ENCODE peak calls at places on chromosomes 13 and 19, in seven cellular contexts. Q is uterus, W is OCI-LY7, K is IMR-90, E is lower lobe of right lung, M is AG10803, H is AG04450. L is an unnamed sample.

GRCh38 chr19:38838208-38838985 is 6.8 kb upstream of the ECH1 start:
- DNase-seq in K (no peak), E (no peak), H (no peak), Q (no peak), W (no peak), M (no peak), L (no peak)

GRCh38 chr13:44697058-44697457 is 120.9 kb upstream of the TSC22D1 start:
- DNase-seq in Q (no peak), W (no peak), E (no peak), K (no peak), H (no peak), M (peak), L (no peak)

GRCh38 chr13:32537580-32538233 is 888 bp downstream of the N4BP2L2 start:
- DNase-seq in Q (peak), E (peak), K (no peak), M (peak), W (no peak), H (no peak), L (peak)

GRCh38 chr13:51887441-51887840 is 25.7 kb downstream of the CCDC70 start:
- DNase-seq in E (no peak), Q (no peak), H (no peak), W (no peak), M (no peak), K (no peak), L (no peak)

GRCh38 chr13:40764587-40765403 is 6.2 kb downstream of the MRPS31 start:
- DNase-seq in W (no peak), H (no peak), M (peak), Q (no peak), E (no peak), K (no peak), L (no peak)

GRCh38 chr13:28718186-28718537 is 608 bp downstream of the SLC46A3 start:
- DNase-seq in Q (no peak), H (no peak), K (peak), W (peak), E (no peak), M (peak), L (peak)

GRCh38 chr19:9075064-9075964 is 11.5 kb upstream of the OR1M1 start:
- DNase-seq in W (no peak), M (peak), E (peak), H (peak), K (peak), Q (peak), L (peak)

GRCh38 chr13:113511361-113511760 is 20.9 kb upstream of the DCUN1D2 start:
- DNase-seq in W (no peak), E (no peak), H (no peak), M (no peak), K (no peak), Q (no peak), L (no peak)

GRCh38 chr13:40993119-40993518 is 26.0 kb downstream of the ELF1 start:
- DNase-seq in W (peak), M (peak), Q (no peak), H (no peak), E (no peak), K (no peak), L (peak)

GRCh38 chr13:97932006-97932405 is 21.5 kb upstream of the IPO5 start:
- DNase-seq in H (no peak), Q (no peak), W (no peak), M (no peak), K (no peak), E (no peak), L (no peak)

GRCh38 chr19:58042709-58043340 is 9.0 kb downstream of the ZSCAN1 start:
- DNase-seq in M (no peak), W (no peak), K (no peak), H (no peak), Q (no peak), E (no peak), L (no peak)

GRCh38 chr13:28492527-28493367 is 2.2 kb downstream of the FLT1 start:
- DNase-seq in W (no peak), E (no peak), Q (no peak), K (no peak), M (no peak), H (no peak), L (no peak)

GRCh38 chr13:27578121-27579030 is 42.0 kb downstream of the LNX2 start:
- DNase-seq in M (peak), K (peak), Q (no peak), H (no peak), W (no peak), E (no peak), L (peak)

GRCh38 chr13:31987535-31988170 is 43.9 kb upstream of the FRY start:
- DNase-seq in E (no peak), Q (no peak), M (no peak), H (no peak), W (no peak), K (no peak), L (no peak)

GRCh38 chr13:34114581-34114980 is 296.6 kb downstream of the RFC3 start:
- DNase-seq in W (peak), K (no peak), Q (no peak), H (no peak), M (no peak), E (no peak), L (no peak)

GRCh38 chr13:71587778-71588177 is 279.2 kb downstream of the DACH1 start:
- DNase-seq in H (no peak), W (no peak), M (no peak), E (no peak), K (no peak), Q (no peak), L (no peak)

GRCh38 chr13:35789335-35790166 is 313.1 kb upstream of the MAB21L1 start:
- DNase-seq in E (no peak), Q (no peak), H (no peak), W (peak), K (peak), M (peak), L (peak)
- TF ChIP-seq CTCF in E (peak), Q (peak), H (peak), W (peak), K (peak), M (peak), L (peak)

GRCh38 chr19:10419646-10420443 is 493 bp upstream of the PDE4A start:
- DNase-seq in E (no peak), H (no peak), K (peak), W (peak), M (no peak), Q (no peak), L (peak)

GRCh38 chr19:10420444-10421239 is at the start of gene PDE4A:
- DNase-seq in M (no peak), H (no peak), K (no peak), W (peak), E (no peak), Q (no peak), L (peak)

GRCh38 chr19:10422846-10423245 is 2.5 kb downstream of the PDE4A start:
- DNase-seq in E (no peak), H (no peak), M (no peak), W (no peak), Q (no peak), K (no peak), L (no peak)

GRCh38 chr19:10421981-10422461 is 1.7 kb downstream of the PDE4A start:
- DNase-seq in K (no peak), M (no peak), E (no peak), Q (no peak), W (peak), H (no peak), L (no peak)

DNA sequence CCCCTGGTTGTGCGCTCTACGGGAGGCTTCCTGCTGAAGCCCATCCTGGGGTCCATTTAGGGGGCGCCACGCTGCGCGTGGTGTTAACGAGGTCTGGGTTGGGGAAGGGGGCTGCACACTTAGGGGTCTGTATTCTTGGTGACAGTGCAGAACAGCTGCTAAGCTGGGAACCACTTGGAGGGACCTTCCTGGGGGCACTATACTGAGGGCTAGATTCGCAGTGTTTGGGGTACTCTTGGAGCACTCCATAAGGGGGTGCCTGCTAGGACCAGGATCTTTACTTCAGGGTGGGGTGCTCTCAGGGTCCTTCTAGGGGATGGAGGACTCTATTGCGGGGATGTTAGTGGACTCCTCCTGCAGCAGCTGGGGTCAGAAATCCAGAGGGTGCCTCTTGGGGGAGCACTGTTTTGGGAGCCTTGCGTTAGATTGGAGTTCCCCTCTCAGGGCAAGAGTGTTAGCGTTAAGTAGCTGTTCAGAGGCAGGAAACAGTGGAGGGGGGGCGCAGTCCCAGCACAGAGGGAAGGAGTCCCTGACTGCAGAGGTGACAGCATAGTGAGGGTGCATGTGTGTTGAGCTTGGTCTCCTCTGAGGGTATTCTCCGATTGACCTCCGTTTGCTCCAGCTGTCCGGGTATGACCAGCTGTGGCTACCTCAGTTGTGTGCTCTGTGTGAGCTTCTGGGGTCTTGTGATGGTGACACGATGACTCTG is 1.1 kb downstream of the PDE4A start:
- DNase-seq in W (peak), H (no peak), E (no peak), Q (no peak), K (no peak), M (no peak), L (no peak)
- H3K4me3 ChIP-seq in W (peak), H (peak), E (no peak), Q (no peak), K (no peak), M (no peak), L (no peak)

DNA sequence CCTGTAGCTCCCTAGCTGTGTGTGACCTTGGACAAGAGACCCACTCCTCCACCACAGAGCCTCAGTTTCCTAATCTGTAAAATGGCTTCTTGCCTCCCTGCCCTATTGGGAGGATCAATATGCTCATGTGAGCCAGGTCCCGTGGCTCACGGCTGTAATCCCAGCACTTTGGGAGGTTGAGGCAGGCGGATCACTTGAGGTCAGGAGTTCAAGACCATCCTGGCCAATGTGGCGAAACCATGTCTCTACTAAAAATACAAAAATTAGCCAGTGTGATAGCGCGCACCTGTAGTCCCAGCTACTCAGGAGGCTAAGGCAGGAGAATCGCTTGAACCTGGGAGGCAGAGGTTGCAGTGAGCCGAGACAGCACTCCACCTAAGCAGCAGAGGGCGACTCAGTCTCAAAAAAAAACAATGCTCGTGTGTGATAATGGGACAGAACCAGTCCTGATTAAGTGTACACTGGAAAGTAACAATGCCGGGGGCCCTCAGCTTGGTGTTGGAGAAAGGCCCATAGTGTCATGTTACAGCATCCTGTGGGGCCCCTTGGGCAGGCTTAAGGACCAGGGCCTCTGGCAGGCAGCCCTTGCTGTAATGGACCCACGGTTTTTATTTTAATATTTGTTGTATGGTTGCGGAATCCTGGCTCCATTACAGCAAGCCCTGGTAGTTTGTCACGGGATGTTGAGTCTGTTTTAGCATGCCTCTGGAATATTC is 6.8 kb downstream of the RPS11 start:
- DNase-seq in M (peak), Q (peak), W (peak), H (peak), K (peak), E (peak), L (peak)
- TF ChIP-seq CTCF in M (peak), Q (peak), W (peak), H (peak), K (peak), E (peak), L (peak)

DNA sequence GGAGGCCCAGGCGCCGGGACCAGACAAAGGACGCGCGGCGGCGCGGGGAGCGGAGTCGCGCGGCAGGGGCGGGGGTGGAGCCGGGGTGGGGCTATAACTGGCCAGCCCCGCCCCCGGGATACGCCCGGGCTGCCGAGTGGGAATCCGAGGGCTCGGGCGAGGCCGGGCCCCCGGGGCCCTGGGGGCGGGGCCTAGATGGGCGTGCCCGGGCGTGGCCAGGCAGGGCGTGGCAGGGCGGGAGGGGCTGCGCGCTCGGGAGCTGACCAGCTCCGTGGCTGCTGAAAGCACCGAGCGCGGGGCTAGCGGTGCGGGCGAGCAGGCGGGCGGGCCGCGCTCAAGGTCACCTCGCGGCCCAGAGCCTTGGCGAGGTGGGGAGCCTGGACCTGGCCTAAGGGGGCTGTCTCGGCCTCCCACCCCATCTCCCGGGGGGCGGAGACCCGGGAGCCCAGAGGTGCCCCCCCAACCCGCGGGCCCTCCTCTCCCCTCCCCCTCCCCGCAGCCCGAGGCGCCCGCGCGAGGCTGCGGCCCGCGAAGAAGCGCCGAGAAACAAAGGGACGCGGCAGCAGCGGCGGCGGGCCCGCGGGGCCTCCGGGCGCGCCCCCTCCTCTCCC is 1.3 kb downstream of the ELAVL3 start:
- DNase-seq in W (no peak), H (no peak), Q (no peak), E (no peak), M (no peak), K (no peak), L (no peak)
- H3K4me3 ChIP-seq in W (no peak), H (no peak), Q (no peak), E (peak), M (no peak), K (no peak), L (no peak)

GRCh38 chr13:74683411-74683810 is 549.2 kb upstream of the KLF12 start:
- DNase-seq in E (no peak), Q (no peak), M (no peak), K (no peak), H (no peak), W (no peak), L (peak)
- TF ChIP-seq CTCF in E (no peak), Q (no peak), M (peak), K (no peak), H (peak), W (no peak), L (no peak)

GRCh38 chr19:17185590-17185989 is 29.6 kb upstream of the USE1 start:
- DNase-seq in M (no peak), K (no peak), H (no peak), W (no peak), Q (no peak), E (no peak), L (no peak)

GRCh38 chr19:17183271-17183757 is 31.8 kb upstream of the USE1 start:
- DNase-seq in Q (no peak), W (peak), M (no peak), K (no peak), E (no peak), H (no peak), L (no peak)

GRCh38 chr19:17184381-17184841 is 30.7 kb upstream of the USE1 start:
- DNase-seq in K (peak), M (no peak), W (peak), H (no peak), E (no peak), Q (no peak), L (no peak)

GRCh38 chr19:17180997-17181702 is 34.0 kb upstream of the USE1 start:
- DNase-seq in K (no peak), Q (no peak), W (no peak), M (no peak), H (no peak), E (no peak), L (no peak)

DNA sequence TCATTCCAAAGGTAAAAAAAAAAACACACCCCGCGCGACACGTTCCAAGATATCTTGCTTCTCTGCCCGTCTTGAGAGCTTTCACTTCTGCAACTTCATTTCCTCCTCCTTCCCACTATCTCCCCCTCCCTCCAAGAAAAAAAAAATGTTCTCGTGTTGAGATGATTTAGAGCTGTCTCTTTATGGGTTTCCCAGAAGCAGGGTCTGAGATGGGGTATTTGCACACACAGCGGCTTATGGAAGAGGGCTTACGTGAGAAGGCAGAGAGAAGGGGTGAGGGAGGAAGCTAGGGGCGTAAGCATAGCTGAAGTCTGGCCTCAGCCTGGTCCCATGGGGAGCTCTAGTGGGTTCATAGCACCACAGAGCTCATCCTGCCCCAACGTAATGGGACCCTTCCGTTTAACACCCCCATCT is 31.3 kb upstream of the USE1 start:
- DNase-seq in K (no peak), W (peak), H (no peak), E (no peak), Q (no peak), M (no peak), L (no peak)
- H3K4me3 ChIP-seq in K (no peak), W (peak), H (no peak), E (no peak), Q (no peak), M (no peak), L (no peak)

GRCh38 chr13:60134376-60134775 is 29.4 kb downstream of the DIAPH3 start:
- DNase-seq in W (no peak), K (no peak), M (peak), Q (no peak), E (no peak), H (no peak), L (peak)
- TF ChIP-seq CTCF in W (no peak), K (peak), M (peak), Q (no peak), E (no peak), H (peak), L (peak)

DNA sequence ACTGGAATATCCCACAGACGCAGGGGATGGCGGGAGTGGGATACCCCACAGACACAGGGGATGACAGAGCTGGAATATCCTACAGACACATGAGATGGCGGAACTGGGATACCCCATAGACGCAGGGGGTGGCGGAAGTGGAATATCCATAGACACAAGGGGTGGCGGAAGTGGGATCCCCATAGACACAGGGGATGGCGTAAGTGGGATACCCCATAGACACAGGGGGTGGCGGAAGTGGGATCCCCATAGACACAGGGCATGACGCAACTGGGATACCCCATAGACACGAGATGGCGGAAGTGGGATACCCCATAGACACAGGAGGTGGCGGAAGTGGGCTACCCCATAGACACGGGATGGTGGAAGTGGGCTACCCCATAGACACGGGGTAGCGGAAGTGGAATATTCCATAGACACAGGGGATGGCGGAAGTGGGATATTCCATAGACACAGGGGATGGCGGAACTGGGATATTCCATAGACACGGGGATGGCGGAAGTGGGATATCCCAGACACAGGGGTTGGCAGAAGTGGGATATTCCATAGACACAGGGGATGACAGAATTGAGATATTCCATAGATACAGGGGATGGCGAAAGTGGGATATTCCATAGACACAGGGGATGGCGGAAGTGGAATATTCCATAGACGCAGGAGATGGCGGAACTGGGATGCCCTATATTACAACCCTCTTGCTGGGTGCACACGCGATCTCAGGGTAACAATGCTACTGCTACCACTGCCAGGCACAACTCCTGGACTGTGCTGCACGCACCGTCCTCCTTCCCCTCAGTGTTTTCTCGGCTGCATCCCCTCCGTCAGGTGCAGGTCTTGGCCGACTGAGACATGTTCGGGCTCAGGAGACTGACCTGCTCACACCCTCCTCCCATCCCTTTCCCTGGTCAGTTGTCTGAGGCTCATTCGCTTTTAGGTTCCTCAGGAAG is 28.1 kb downstream of the ZNF787 start:
- DNase-seq in Q (no peak), M (no peak), H (no peak), K (no peak), E (no peak), W (no peak), L (no peak)
- H3K4me3 ChIP-seq in Q (no peak), M (no peak), H (no peak), K (no peak), E (no peak), W (no peak), L (no peak)

GRCh38 chr13:46992383-46992952 is 95.6 kb upstream of the HTR2A start:
- DNase-seq in K (no peak), E (no peak), Q (no peak), M (peak), W (peak), H (no peak), L (peak)
- TF ChIP-seq CTCF in K (peak), E (no peak), Q (no peak), M (peak), W (peak), H (peak), L (peak)

GRCh38 chr19:1503089-1503924 is 9.5 kb downstream of the ADAMTSL5 start:
- DNase-seq in W (peak), M (peak), Q (no peak), E (peak), K (peak), H (no peak), L (peak)
- H3K4me3 ChIP-seq in W (peak), M (no peak), Q (no peak), E (peak), K (no peak), H (peak), L (peak)